ENCODE peak calls at places on chromosomes 16 and 17, in ten cellular contexts. G is heart right ventricle; N is A549; M is pancreas; I is left ventricle myocardium inferior; D is ovary; H is thoracic aorta; O is small intestine; J is mucosa of descending colon; Z is CD8-positive, alpha-beta T cell. C is an unnamed sample.

GRCh38 chr17:10646393-10646990 is 10.6 kb downstream of the MYH3 start:
- DNase-seq in J (peak; percentile 71), D (peak; percentile 73), G (peak; percentile 55), N (peak; percentile 55), Z (peak; percentile 81), I (peak; percentile 41), H (peak; percentile 12), M (peak; percentile 73), O (peak; percentile 64), C (peak; percentile 69)

GRCh38 chr17:36938566-36939058 is 1.3 kb downstream of the LHX1 start:
- DNase-seq in O (no peak), G (no peak), J (no peak), Z (no peak), N (no peak), D (no peak), M (no peak), H (no peak), I (no peak), C (no peak)

GRCh38 chr16:4338125-4338582 is 13.0 kb downstream of the PAM16 start:
- DNase-seq in I (no peak), D (no peak), J (no peak), H (no peak), Z (no peak), N (no peak), O (no peak), M (peak; percentile 33), G (no peak), C (no peak)

GRCh38 chr16:56912746-56913703 is 18.9 kb upstream of the HERPUD1 start:
- DNase-seq in Z (no peak), D (peak; percentile 49), J (no peak), N (no peak), G (no peak), O (peak; percentile 64), I (no peak), H (no peak), M (no peak), C (no peak)

GRCh38 chr17:45697076-45697475 is 87.0 kb upstream of the CRHR1 start:
- DNase-seq in H (no peak), D (no peak), M (no peak), Z (no peak), I (no peak), O (no peak), J (no peak), G (no peak), N (no peak), C (no peak)

GRCh38 chr17:61700252-61700651 is 109.2 kb upstream of the NACA2 start:
- DNase-seq in Z (no peak), M (no peak), G (no peak), H (no peak), I (no peak), J (no peak), N (no peak), D (no peak), O (no peak), C (no peak)

GRCh38 chr16:22848451-22848850 is 34.5 kb downstream of the HS3ST2 start:
- DNase-seq in D (no peak), G (no peak), O (no peak), N (no peak), J (no peak), Z (no peak), I (no peak), H (no peak), M (no peak), C (no peak)

GRCh38 chr16:23509763-23510153 is 536 bp downstream of the GGA2 start:
- DNase-seq in N (no peak), M (no peak), J (no peak), D (no peak), O (peak; percentile 35), Z (peak; percentile 42), G (peak; percentile 17), H (no peak), I (no peak), C (no peak)

GRCh38 chr16:83356266-83356665 is 451.5 kb upstream of the HSBP1 start:
- DNase-seq in D (no peak), O (peak; percentile 45), M (no peak), J (no peak), Z (no peak), I (no peak), N (peak; percentile 47), G (no peak), H (no peak), C (no peak)

GRCh38 chr17:18995220-18995619 is 9.3 kb downstream of the FAM83G start:
- DNase-seq in I (no peak), D (no peak), N (no peak), H (no peak), J (no peak), O (no peak), M (no peak), Z (no peak), G (no peak), C (no peak)

GRCh38 chr17:36470499-36470898 is 16.0 kb upstream of the ZNHIT3 start:
- DNase-seq in G (no peak), Z (no peak), I (no peak), D (no peak), M (no peak), N (no peak), O (no peak), J (no peak), H (no peak), C (no peak)

GRCh38 chr16:88831838-88832237 is 20.1 kb upstream of the APRT start:
- DNase-seq in O (no peak), D (no peak), I (no peak), M (peak; percentile 20), H (no peak), J (no peak), Z (no peak), G (no peak), N (no peak), C (no peak)

GRCh38 chr16:88830783-88831182 is 19.1 kb upstream of the APRT start:
- DNase-seq in O (no peak), G (no peak), D (no peak), M (no peak), I (no peak), J (no peak), N (no peak), Z (no peak), H (no peak), C (no peak)

GRCh38 chr16:88827727-88828126 is 16.0 kb upstream of the APRT start:
- DNase-seq in J (no peak), D (no peak), Z (no peak), G (no peak), O (no peak), M (no peak), I (no peak), H (no peak), N (no peak), C (no peak)

GRCh38 chr16:88828711-88829110 is 17.0 kb upstream of the APRT start:
- DNase-seq in J (no peak), I (no peak), N (no peak), M (no peak), D (no peak), H (no peak), O (no peak), G (no peak), Z (no peak), C (no peak)

GRCh38 chr16:88830250-88830649 is 18.5 kb upstream of the APRT start:
- DNase-seq in M (peak; percentile 21), Z (no peak), H (no peak), I (peak; percentile 57), D (no peak), O (no peak), N (no peak), J (peak; percentile 50), G (peak; percentile 57), C (no peak)
- H3K4me3 ChIP-seq in M (no peak overlapping the region), Z (no peak overlapping the region), H (no peak overlapping the region), I (no peak overlapping the region), D (no peak overlapping the region), O (no peak overlapping the region), N (no peak overlapping the region), J (no peak overlapping the region), G (no peak overlapping the region), C (no peak overlapping the region)

DNA sequence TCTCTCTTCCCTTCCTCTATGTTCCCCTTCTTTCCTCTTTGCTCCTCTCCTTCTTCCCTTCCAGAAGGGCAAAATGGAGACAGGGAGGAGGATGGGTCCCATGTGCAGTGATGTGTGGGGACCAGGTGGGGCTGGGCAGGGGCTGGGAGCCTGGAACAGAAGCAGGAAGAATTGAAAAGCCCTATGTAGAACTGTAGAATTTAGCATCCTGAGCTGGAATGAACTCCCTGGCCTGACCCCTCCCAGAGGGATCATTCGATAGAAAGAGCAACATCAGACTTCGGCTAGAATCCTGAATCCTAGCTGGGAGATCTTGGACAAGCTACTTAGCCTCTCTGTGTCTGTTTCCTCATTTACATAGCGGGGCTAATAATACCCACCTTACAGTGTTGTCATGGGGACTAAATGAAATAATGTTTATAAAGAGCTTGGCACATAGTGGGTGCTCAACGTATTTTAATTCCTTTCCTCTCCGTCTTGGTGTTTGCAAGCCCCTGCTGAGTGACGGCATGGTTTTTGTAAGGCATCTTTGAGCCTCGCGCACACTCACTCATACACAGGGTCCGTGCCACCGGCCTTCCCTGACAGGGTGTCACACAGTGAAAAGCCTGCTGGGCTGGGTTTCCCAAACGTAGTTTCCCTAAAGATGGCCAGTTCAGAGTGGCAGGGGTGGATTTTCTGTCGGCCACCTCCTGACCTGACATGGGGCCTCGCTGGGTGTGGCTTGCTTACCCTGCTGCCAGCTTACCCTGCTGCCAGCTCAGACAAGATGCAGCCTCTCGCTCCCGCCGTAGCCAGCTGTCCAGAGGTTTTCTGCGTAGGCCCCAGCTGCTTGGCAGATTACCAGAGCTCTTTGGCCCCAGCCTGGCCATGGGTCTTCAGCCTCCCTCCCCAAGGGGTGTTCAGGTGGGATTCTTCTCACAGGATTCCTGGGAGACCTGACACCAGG is 6.1 kb upstream of the ARHGAP23 start:
- DNase-seq in I (no peak), G (no peak), D (no peak), O (no peak), N (no peak), Z (no peak), H (no peak), M (no peak), J (no peak), C (no peak)
- H3K4me3 ChIP-seq in I (peak overlapping the region; percentile 6), G (no peak overlapping the region), D (no peak overlapping the region), O (no peak overlapping the region), N (no peak overlapping the region), Z (no peak overlapping the region), H (peak overlapping the region; percentile 63), M (no peak overlapping the region), J (no peak overlapping the region), C (no peak overlapping the region)

GRCh38 chr17:51540151-51540550 is 279.8 kb downstream of the UTP18 start:
- DNase-seq in M (no peak), Z (peak; percentile 7), H (no peak), I (no peak), J (no peak), G (no peak), N (no peak), D (no peak), O (no peak), C (no peak)
- H3K4me3 ChIP-seq in M (no peak overlapping the region), Z (no peak overlapping the region), H (no peak overlapping the region), I (no peak overlapping the region), J (no peak overlapping the region), G (no peak overlapping the region), N (no peak overlapping the region), D (no peak overlapping the region), O (no peak overlapping the region), C (no peak overlapping the region)

DNA sequence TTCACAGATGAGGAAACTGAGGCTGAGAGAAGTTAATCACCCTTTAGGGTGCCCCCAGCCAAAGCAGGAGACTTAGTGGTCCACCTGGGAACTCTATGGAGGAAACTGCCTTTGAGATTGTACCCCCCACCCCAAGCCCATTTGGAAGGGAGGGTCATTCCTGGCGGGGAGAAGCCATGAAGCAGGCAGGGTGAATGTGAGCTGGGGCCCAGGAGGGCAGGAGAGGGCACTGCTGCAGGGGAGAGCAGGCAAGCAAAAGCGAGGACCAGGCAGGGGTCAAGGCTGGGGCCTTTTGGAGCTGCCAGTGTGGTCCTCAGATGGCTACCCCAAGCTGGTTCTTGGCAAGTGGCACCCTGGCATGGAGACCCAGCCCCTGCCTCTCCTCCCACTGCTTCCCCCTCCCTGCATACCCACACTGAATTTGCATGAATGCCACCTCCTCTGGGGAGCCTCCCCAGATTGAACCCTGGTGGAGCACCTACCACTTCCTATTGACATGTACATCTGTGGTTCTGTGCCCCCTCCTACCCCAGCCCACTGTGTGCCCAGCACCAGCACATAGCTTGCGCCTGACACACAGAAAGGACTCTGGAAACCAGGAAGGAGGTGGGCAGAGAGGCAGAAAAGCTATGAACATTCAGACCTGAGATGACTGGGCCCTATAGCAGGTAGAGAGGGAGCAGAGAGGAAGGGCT is 977 bp upstream of the TMC6 start:
- DNase-seq in I (no peak), N (no peak), Z (peak; percentile 43), J (peak; percentile 48), M (no peak), O (no peak), G (peak; percentile 13), D (no peak), H (no peak), C (no peak)
- H3K4me3 ChIP-seq in I (peak overlapping the region; percentile 82), N (peak overlapping the region; percentile 79), Z (peak overlapping the region; percentile 95), J (no peak overlapping the region), M (no peak overlapping the region), O (no peak overlapping the region), G (no peak overlapping the region), D (no peak overlapping the region), H (no peak overlapping the region), C (no peak overlapping the region)